ENCODE peak calls at places on chromosomes 13 and 19, in five cellular contexts. One of them, this sample, is unnamed.

GRCh38 chr19:52734340-52734892 is 428 bp downstream of the ZNF611 start:
- DNase-seq in mucosa of descending colon: peak; percentile 14
- DNase-seq in lower lobe of right lung: no peak
- DNase-seq in ascending aorta: no peak
- DNase-seq in heart right ventricle: no peak
- DNase-seq in this sample: peak; percentile 9

GRCh38 chr19:3095375-3096191 is 1.4 kb downstream of the GNA11 start:
- DNase-seq in lower lobe of right lung: no peak
- DNase-seq in mucosa of descending colon: peak; percentile 46
- DNase-seq in ascending aorta: no peak
- DNase-seq in heart right ventricle: peak; percentile 45
- DNase-seq in this sample: no peak

GRCh38 chr19:50512112-50512998 is 1.4 kb downstream of the ASPDH start:
- DNase-seq in mucosa of descending colon: peak; percentile 34
- DNase-seq in ascending aorta: no peak
- DNase-seq in heart right ventricle: no peak
- DNase-seq in lower lobe of right lung: peak; percentile 57
- DNase-seq in this sample: no peak

GRCh38 chr13:48571121-48571901 is 38.4 kb upstream of the RCBTB2 start:
- DNase-seq in lower lobe of right lung: no peak
- DNase-seq in heart right ventricle: peak; percentile 59
- DNase-seq in mucosa of descending colon: no peak
- DNase-seq in ascending aorta: no peak
- DNase-seq in this sample: peak; percentile 36

GRCh38 chr19:44764975-44765948 is 12.4 kb upstream of the CBLC start:
- DNase-seq in heart right ventricle: no peak
- DNase-seq in lower lobe of right lung: peak; percentile 73
- DNase-seq in ascending aorta: no peak
- DNase-seq in mucosa of descending colon: peak; percentile 88
- DNase-seq in this sample: no peak

GRCh38 chr13:48731957-48732569 is 78.3 kb downstream of the CYSLTR2 start:
- DNase-seq in ascending aorta: no peak
- DNase-seq in heart right ventricle: no peak
- DNase-seq in lower lobe of right lung: peak; percentile 59
- DNase-seq in mucosa of descending colon: peak; percentile 70
- DNase-seq in this sample: peak; percentile 42

GRCh38 chr13:103403148-103403740 is 337.0 kb upstream of the SLC10A2 start:
- DNase-seq in ascending aorta: no peak
- DNase-seq in lower lobe of right lung: no peak
- DNase-seq in heart right ventricle: no peak
- DNase-seq in mucosa of descending colon: peak; percentile 21
- DNase-seq in this sample: no peak

GRCh38 chr13:111336666-111337065 is 16.2 kb downstream of the TEX29 start:
- DNase-seq in heart right ventricle: no peak
- DNase-seq in mucosa of descending colon: no peak
- DNase-seq in ascending aorta: no peak
- DNase-seq in lower lobe of right lung: no peak
- DNase-seq in this sample: peak; percentile 42

GRCh38 chr13:99215466-99215865 is 14.8 kb downstream of the UBAC2 start:
- DNase-seq in heart right ventricle: no peak
- DNase-seq in ascending aorta: no peak
- DNase-seq in lower lobe of right lung: no peak
- DNase-seq in mucosa of descending colon: peak; percentile 30
- DNase-seq in this sample: no peak

GRCh38 chr13:41053384-41053826 is 7.9 kb upstream of the WBP4 start:
- DNase-seq in mucosa of descending colon: no peak
- DNase-seq in heart right ventricle: peak; percentile 32
- DNase-seq in ascending aorta: no peak
- DNase-seq in lower lobe of right lung: no peak
- DNase-seq in this sample: peak; percentile 59

GRCh38 chr13:36736119-36736726 is 62.4 kb downstream of the SERTM1 start:
- DNase-seq in lower lobe of right lung: no peak
- DNase-seq in ascending aorta: no peak
- DNase-seq in heart right ventricle: peak; percentile 40
- DNase-seq in mucosa of descending colon: peak; percentile 57
- DNase-seq in this sample: peak; percentile 80

GRCh38 chr13:85377783-85378182 is 421.4 kb downstream of the SLITRK6 start:
- DNase-seq in mucosa of descending colon: no peak
- DNase-seq in ascending aorta: no peak
- DNase-seq in heart right ventricle: no peak
- DNase-seq in lower lobe of right lung: no peak
- DNase-seq in this sample: no peak

GRCh38 chr13:48255090-48255489 is 22.1 kb downstream of the ITM2B start:
- DNase-seq in lower lobe of right lung: no peak
- DNase-seq in ascending aorta: no peak
- DNase-seq in heart right ventricle: no peak
- DNase-seq in mucosa of descending colon: no peak
- DNase-seq in this sample: no peak

GRCh38 chr13:52353116-52353718 is 52.8 kb downstream of the THSD1 start:
- DNase-seq in heart right ventricle: no peak
- DNase-seq in ascending aorta: no peak
- DNase-seq in mucosa of descending colon: no peak
- DNase-seq in lower lobe of right lung: no peak
- DNase-seq in this sample: peak; percentile 49

GRCh38 chr13:33707449-33707848 is 110.5 kb upstream of the RFC3 start:
- DNase-seq in ascending aorta: no peak
- DNase-seq in heart right ventricle: no peak
- DNase-seq in lower lobe of right lung: no peak
- DNase-seq in mucosa of descending colon: no peak
- DNase-seq in this sample: no peak

GRCh38 chr13:46578590-46578975 is 25.6 kb downstream of the LRCH1 start:
- DNase-seq in heart right ventricle: no peak
- DNase-seq in ascending aorta: no peak
- DNase-seq in mucosa of descending colon: no peak
- DNase-seq in lower lobe of right lung: no peak
- DNase-seq in this sample: no peak

GRCh38 chr19:37933965-37934364 is 27.0 kb downstream of the SIPA1L3 start:
- DNase-seq in lower lobe of right lung: no peak
- DNase-seq in heart right ventricle: peak; percentile 53
- DNase-seq in mucosa of descending colon: no peak
- DNase-seq in ascending aorta: no peak
- DNase-seq in this sample: peak; percentile 72

GRCh38 chr13:111407381-111408131 is 87.1 kb downstream of the TEX29 start:
- DNase-seq in heart right ventricle: no peak
- DNase-seq in lower lobe of right lung: no peak
- DNase-seq in mucosa of descending colon: no peak
- DNase-seq in ascending aorta: no peak
- DNase-seq in this sample: no peak

GRCh38 chr13:100848304-100848703 is 173.7 kb upstream of the TMTC4 start:
- DNase-seq in ascending aorta: no peak
- DNase-seq in mucosa of descending colon: no peak
- DNase-seq in heart right ventricle: no peak
- DNase-seq in lower lobe of right lung: no peak
- DNase-seq in this sample: no peak

GRCh38 chr19:10193666-10194499 is 870 bp downstream of the DNMT1 start:
- DNase-seq in heart right ventricle: no peak
- DNase-seq in lower lobe of right lung: no peak
- DNase-seq in mucosa of descending colon: no peak
- DNase-seq in ascending aorta: no peak
- DNase-seq in this sample: no peak

GRCh38 chr13:27264181-27264580 is 6.4 kb upstream of the RASL11A start:
- DNase-seq in ascending aorta: no peak
- DNase-seq in heart right ventricle: peak; percentile 33
- DNase-seq in mucosa of descending colon: no peak
- DNase-seq in lower lobe of right lung: no peak
- DNase-seq in this sample: peak; percentile 30

GRCh38 chr19:10915511-10916091 is 12.8 kb downstream of the YIPF2 start:
- DNase-seq in lower lobe of right lung: no peak
- DNase-seq in heart right ventricle: no peak
- DNase-seq in mucosa of descending colon: no peak
- DNase-seq in ascending aorta: no peak
- DNase-seq in this sample: no peak

GRCh38 chr19:34429553-34429952 is 1.4 kb downstream of the UBA2 start:
- DNase-seq in mucosa of descending colon: no peak
- DNase-seq in heart right ventricle: no peak
- DNase-seq in ascending aorta: no peak
- DNase-seq in lower lobe of right lung: no peak
- DNase-seq in this sample: no peak

GRCh38 chr19:49889687-49890348 is 6.9 kb downstream of the IL4I1 start:
- DNase-seq in mucosa of descending colon: peak; percentile 79
- DNase-seq in heart right ventricle: peak; percentile 69
- DNase-seq in ascending aorta: no peak
- DNase-seq in lower lobe of right lung: peak; percentile 86
- DNase-seq in this sample: peak; percentile 85

GRCh38 chr19:32828139-32828538 is 41.4 kb downstream of the SLC7A9 start:
- DNase-seq in ascending aorta: no peak
- DNase-seq in mucosa of descending colon: no peak
- DNase-seq in lower lobe of right lung: no peak
- DNase-seq in heart right ventricle: no peak
- DNase-seq in this sample: no peak

GRCh38 chr13:95115525-95115924 is 185.7 kb downstream of the ABCC4 start:
- DNase-seq in mucosa of descending colon: no peak
- DNase-seq in lower lobe of right lung: no peak
- DNase-seq in ascending aorta: no peak
- DNase-seq in heart right ventricle: no peak
- DNase-seq in this sample: no peak

GRCh38 chr19:17489392-17490030 is 19.2 kb downstream of the SLC27A1 start:
- DNase-seq in lower lobe of right lung: no peak
- DNase-seq in mucosa of descending colon: no peak
- DNase-seq in ascending aorta: no peak
- DNase-seq in heart right ventricle: no peak
- DNase-seq in this sample: no peak

GRCh38 chr19:4101496-4101770 is 22.5 kb downstream of the MAP2K2 start:
- DNase-seq in ascending aorta: no peak
- DNase-seq in lower lobe of right lung: no peak
- DNase-seq in heart right ventricle: no peak
- DNase-seq in mucosa of descending colon: no peak
- DNase-seq in this sample: no peak

GRCh38 chr19:4097501-4097900 is 26.4 kb downstream of the MAP2K2 start:
- DNase-seq in lower lobe of right lung: no peak
- DNase-seq in mucosa of descending colon: no peak
- DNase-seq in ascending aorta: no peak
- DNase-seq in heart right ventricle: peak; percentile 43
- DNase-seq in this sample: no peak

GRCh38 chr19:4098493-4098892 is 25.4 kb downstream of the MAP2K2 start:
- DNase-seq in ascending aorta: no peak
- DNase-seq in mucosa of descending colon: no peak
- DNase-seq in heart right ventricle: peak; percentile 75
- DNase-seq in lower lobe of right lung: no peak
- DNase-seq in this sample: no peak

GRCh38 chr19:4100647-4101495 is 23.1 kb downstream of the MAP2K2 start:
- DNase-seq in mucosa of descending colon: no peak
- DNase-seq in lower lobe of right lung: no peak
- DNase-seq in heart right ventricle: no peak
- DNase-seq in ascending aorta: no peak
- DNase-seq in this sample: no peak

GRCh38 chr19:4099054-4099764 is 24.7 kb downstream of the MAP2K2 start:
- DNase-seq in ascending aorta: no peak
- DNase-seq in heart right ventricle: no peak
- DNase-seq in mucosa of descending colon: no peak
- DNase-seq in lower lobe of right lung: peak; percentile 82
- DNase-seq in this sample: no peak
- H3K36me3 ChIP-seq in ascending aorta: peaks cover 49% of the 10 kb centered on the region
- H3K36me3 ChIP-seq in heart right ventricle: peaks cover 23% of the 10 kb centered on the region
- H3K36me3 ChIP-seq in mucosa of descending colon: peaks cover 4% of the 10 kb centered on the region
- H3K36me3 ChIP-seq in lower lobe of right lung: peaks cover 81% of the 10 kb centered on the region
- H3K36me3 ChIP-seq in this sample: peaks cover 15% of the 10 kb centered on the region

DNA sequence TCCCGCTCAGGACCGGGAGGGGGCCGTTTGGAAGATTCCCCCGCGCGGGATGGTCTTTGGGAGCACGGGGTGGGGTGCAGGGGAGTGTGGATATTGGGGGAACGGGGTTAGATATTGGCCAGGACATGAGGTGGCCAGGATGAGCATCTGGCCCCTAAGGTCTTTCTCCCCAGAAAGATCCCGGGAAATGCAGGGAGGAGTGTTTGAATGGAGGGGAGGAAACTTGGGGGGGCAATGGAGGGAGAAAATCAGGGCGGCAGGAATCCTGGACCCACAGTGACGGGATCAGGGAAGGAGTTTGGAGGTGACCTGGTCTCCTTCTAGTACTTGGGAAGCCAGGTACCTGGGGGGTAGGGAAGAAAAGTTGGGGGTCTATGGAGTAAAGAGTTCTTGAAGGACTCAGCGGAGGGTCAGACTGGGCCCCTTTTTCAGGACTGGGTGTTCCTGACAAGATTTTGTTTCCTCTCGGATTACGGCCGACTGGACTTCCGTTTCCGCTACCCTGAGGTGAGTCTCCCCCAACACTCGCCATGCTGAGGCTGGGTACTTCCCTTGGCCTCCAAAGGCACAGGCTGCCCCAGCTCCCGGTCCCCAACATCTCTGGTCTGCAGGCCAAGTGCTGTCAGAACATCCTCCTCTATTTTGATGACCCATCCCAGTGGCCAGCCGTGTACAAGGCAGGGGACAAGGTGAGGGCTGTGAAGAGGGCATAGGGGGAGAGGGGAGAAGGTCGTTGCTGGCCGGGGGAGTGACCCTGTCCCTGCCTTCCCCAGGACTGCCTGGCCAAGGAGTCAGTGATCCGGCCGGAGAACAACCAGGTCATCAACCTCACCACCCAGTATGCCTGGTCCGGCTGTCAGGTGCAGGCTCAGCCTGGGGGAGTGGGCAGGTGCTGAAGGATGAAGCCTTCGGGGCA is 989 bp downstream of the TMEM145 start:
- DNase-seq in mucosa of descending colon: no peak
- DNase-seq in ascending aorta: no peak
- DNase-seq in heart right ventricle: no peak
- DNase-seq in lower lobe of right lung: no peak
- DNase-seq in this sample: no peak
- TF ChIP-seq CTCF in mucosa of descending colon: no peak
- TF ChIP-seq CTCF in ascending aorta: no peak
- TF ChIP-seq CTCF in heart right ventricle: no peak
- TF ChIP-seq CTCF in lower lobe of right lung: no peak
- TF ChIP-seq CTCF in this sample: no peak

GRCh38 chr19:55923556-55923955 is 8.6 kb downstream of the NLRP13 start:
- DNase-seq in mucosa of descending colon: no peak
- DNase-seq in lower lobe of right lung: no peak
- DNase-seq in ascending aorta: no peak
- DNase-seq in heart right ventricle: no peak
- DNase-seq in this sample: no peak
- H3K36me3 ChIP-seq in mucosa of descending colon: no peaks in the 10 kb centered on the region
- H3K36me3 ChIP-seq in lower lobe of right lung: no peaks in the 10 kb centered on the region
- H3K36me3 ChIP-seq in ascending aorta: no peaks in the 10 kb centered on the region
- H3K36me3 ChIP-seq in heart right ventricle: no peaks in the 10 kb centered on the region
- H3K36me3 ChIP-seq in this sample: no peaks in the 10 kb centered on the region

DNA sequence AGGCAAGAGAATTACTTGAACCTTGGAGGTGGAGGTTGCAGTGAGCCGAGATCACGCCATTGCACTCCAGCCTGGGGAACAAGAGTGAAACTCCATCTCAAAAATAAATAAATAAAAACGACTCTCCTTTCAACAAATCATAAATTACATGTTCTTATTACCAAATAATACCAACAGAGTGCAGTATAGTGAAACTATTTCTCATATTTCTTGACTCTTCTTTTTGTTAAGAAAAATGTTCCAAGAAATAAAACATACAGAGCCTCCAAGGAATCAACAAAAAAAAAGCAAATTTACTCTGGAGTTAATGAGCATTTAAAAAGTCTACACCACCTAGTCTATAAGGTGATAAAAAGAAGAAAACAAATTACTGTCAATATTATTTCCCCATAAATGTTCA is 188.8 kb downstream of the KLF12 start:
- DNase-seq in mucosa of descending colon: no peak
- DNase-seq in ascending aorta: no peak
- DNase-seq in heart right ventricle: no peak
- DNase-seq in lower lobe of right lung: no peak
- DNase-seq in this sample: no peak
- TF ChIP-seq CTCF in mucosa of descending colon: no peak
- TF ChIP-seq CTCF in ascending aorta: peak; percentile 25
- TF ChIP-seq CTCF in heart right ventricle: peak; percentile 14
- TF ChIP-seq CTCF in lower lobe of right lung: no peak
- TF ChIP-seq CTCF in this sample: no peak